ENCODE peak calls at places on chromosomes 16 and 17, in seven cellular contexts. A is SK-N-SH, Y is HCT116, S is HepG2, F is GM12878, W is K562, R is H1. X is an unnamed sample.
A peak's percentile ranks its signal among the peaks of the same experiment; 100 is the strongest.

GRCh38 chr17:41966453-41967140 is at the start of gene CNP:
- DNase-seq in A (peak; percentile 99), Y (peak; percentile 73), S (peak; percentile 82), F (peak; percentile 49), W (peak; percentile 97), R (no peak), X (peak; percentile 93)

GRCh38 chr17:50354198-50354597 is 8.3 kb downstream of the XYLT2 start:
- DNase-seq in A (no peak), Y (no peak), S (no peak), F (no peak), W (no peak), R (no peak), X (no peak)

GRCh38 chr17:74843352-74843627 is 16.4 kb downstream of the GRIN2C start:
- DNase-seq in A (no peak), Y (no peak), S (no peak), F (no peak), W (no peak), R (no peak), X (no peak)

GRCh38 chr17:75776399-75777242 is 8.0 kb upstream of the UNK start:
- DNase-seq in A (no peak), Y (no peak), S (no peak), F (no peak), W (no peak), R (no peak), X (peak; percentile 57)

GRCh38 chr17:19763416-19763815 is 15.3 kb upstream of the ALDH3A1 start:
- DNase-seq in A (no peak), Y (no peak), S (no peak), F (no peak), W (no peak), R (no peak), X (no peak)

GRCh38 chr16:28092721-28093382 is 29.3 kb upstream of the GSG1L start:
- DNase-seq in A (peak; percentile 60), Y (no peak), S (no peak), F (no peak), W (no peak), R (peak; percentile 59), X (no peak)

GRCh38 chr17:37082461-37082860 is 133.7 kb downstream of the AATF start:
- DNase-seq in A (no peak), Y (no peak), S (no peak), F (no peak), W (no peak), R (no peak), X (no peak)

GRCh38 chr17:69269174-69269998 is 40.8 kb upstream of the ABCA10 start:
- DNase-seq in A (no peak), Y (no peak), S (peak; percentile 34), F (no peak), W (no peak), R (no peak), X (no peak)

GRCh38 chr17:74196541-74197310 is 6.8 kb upstream of the RPL38 start:
- DNase-seq in A (peak; percentile 60), Y (no peak), S (no peak), F (no peak), W (peak; percentile 46), R (no peak), X (no peak)

GRCh38 chr17:75910699-75911098 is 6.0 kb upstream of the MRPL38 start:
- DNase-seq in A (no peak), Y (no peak), S (no peak), F (no peak), W (no peak), R (no peak), X (no peak)

GRCh38 chr17:6660101-6660500 is 8.5 kb downstream of the C17orf100 start:
- DNase-seq in A (no peak), Y (no peak), S (no peak), F (no peak), W (no peak), R (no peak), X (no peak)

GRCh38 chr17:79821331-79822095 is 17.7 kb downstream of the CBX4 start:
- DNase-seq in A (no peak), Y (no peak), S (peak; percentile 64), F (no peak), W (no peak), R (no peak), X (no peak)

GRCh38 chr17:14201087-14201486 is 35.6 kb downstream of the CDRT15 start:
- DNase-seq in A (no peak), Y (no peak), S (no peak), F (no peak), W (no peak), R (no peak), X (no peak)

GRCh38 chr16:35730251-35730650 is 2270.8 kb downstream of the TP53TG3F start:
- DNase-seq in A (no peak), Y (no peak), S (no peak), F (no peak), W (no peak), R (no peak), X (no peak)

GRCh38 chr17:82754297-82755208 is 2.7 kb downstream of the TBCD start:
- DNase-seq in A (no peak), Y (peak; percentile 77), S (no peak), F (no peak), W (peak; percentile 64), R (peak; percentile 61), X (peak; percentile 42)

GRCh38 chr16:4982056-4982867 is 24.1 kb downstream of the SEC14L5 start:
- DNase-seq in A (no peak), Y (no peak), S (no peak), F (no peak), W (no peak), R (no peak), X (no peak)

GRCh38 chr17:74117999-74118421 is 85.5 kb upstream of the RPL38 start:
- DNase-seq in A (peak; percentile 48), Y (no peak), S (no peak), F (no peak), W (no peak), R (no peak), X (peak; percentile 38)

GRCh38 chr17:55735784-55736405 is 13.2 kb upstream of the TMEM100 start:
- DNase-seq in A (peak; percentile 52), Y (peak; percentile 49), S (peak; percentile 54), F (no peak), W (peak; percentile 27), R (no peak), X (peak; percentile 61)

GRCh38 chr17:71846561-71846960 is 274.3 kb upstream of the SOX9 start:
- DNase-seq in A (no peak), Y (no peak), S (no peak), F (no peak), W (no peak), R (no peak), X (no peak)

GRCh38 chr17:71850792-71851191 is 270.0 kb upstream of the SOX9 start:
- DNase-seq in A (no peak), Y (no peak), S (no peak), F (no peak), W (no peak), R (no peak), X (no peak)

GRCh38 chr17:71855000-71855399 is 265.8 kb upstream of the SOX9 start:
- DNase-seq in A (peak; percentile 81), Y (no peak), S (no peak), F (no peak), W (no peak), R (no peak), X (no peak)

GRCh38 chr17:71845354-71845753 is 275.5 kb upstream of the SOX9 start:
- DNase-seq in A (no peak), Y (no peak), S (no peak), F (no peak), W (no peak), R (no peak), X (no peak)

DNA sequence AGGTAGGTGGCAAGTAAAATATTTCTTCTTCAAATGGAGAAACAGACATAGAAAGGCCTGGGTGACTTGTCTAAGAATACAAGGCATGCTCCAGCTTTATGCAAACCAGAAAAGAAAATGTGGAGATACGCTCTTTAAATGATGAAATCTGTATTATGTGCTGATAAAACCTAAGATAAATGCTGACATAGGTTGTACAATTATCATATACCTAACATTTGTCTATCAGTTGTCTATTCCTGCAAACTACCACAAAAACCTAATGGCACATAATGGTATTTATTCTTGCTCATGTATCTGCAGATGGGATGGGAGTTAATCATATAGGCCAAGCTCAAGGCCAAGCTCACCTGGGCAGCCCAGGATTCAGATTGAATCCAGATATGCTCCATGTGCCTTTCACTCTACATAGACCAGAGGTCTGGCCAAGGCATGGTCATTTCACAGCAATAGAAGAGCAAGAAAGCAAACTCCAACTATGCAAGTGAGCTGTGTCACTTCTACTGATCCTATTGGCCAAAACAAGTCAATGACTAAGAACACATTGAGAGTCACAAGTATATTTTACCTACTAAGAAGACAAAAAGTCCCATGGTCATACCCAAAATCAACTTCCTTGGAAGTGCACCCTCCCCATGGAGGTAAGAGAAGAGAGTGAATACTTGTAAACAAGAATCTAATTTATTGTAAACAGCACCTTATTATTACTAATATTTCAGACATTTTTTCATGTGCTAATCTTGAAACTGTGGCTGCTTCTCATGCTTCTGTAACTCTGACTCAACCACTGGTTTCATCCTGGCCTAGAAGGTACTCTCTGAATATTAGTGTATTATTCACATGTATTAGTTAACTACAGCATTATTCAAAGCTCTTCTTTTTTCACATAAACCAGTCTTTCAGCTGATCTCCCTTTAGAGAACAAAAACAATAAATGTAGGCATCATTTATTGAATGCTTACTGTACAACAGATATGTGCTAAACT is 270.7 kb upstream of the SOX9 start:
- DNase-seq in A (no peak), Y (no peak), S (no peak), F (no peak), W (no peak), R (no peak), X (no peak)
- TF ChIP-seq JUND in A (no peak), Y (no peak), S (no peak), F (no peak), W (no peak), R (no peak), X (no peak)

DNA sequence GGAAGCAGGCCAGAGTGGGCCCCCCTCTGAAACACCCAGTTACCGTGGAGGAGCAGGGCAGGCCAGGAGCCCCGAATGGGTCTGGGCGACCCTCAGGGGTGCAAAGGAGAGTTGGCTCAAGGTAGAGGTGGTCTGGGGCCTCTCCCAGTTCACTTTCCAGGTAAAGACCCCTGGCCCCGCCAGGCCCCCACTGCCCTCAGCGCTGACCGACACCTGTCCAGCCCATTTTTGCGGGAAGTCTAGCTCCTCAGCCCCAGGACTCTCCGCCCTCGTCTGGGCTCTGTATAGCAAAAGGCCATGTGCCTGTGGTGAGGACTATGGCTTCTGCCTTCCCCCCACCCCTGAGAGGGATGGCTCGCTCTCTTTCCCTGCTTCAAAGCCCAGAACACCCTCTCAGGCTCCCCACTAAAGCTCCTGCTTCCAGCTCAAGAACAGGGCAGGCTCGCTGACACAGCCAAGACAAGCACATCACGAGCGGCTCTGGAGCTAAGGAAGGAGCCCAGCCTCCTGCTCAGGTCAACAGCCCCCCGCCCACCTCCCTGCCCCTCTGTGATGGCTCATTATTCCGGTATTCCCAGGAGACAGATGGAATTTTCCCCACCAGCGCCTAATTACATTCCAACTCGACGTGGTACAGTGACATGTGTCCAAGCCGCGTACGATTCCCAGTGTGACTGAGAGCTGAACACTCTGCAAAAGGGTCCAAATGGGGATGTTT is 59.4 kb downstream of the RTN4RL1 start:
- DNase-seq in A (no peak), Y (no peak), S (no peak), F (no peak), W (no peak), R (no peak), X (no peak)
- TF ChIP-seq JUND in A (no peak), Y (no peak), S (no peak), F (no peak), W (no peak), R (no peak), X (no peak)

GRCh38 chr17:39174907-39175694 is 9.1 kb upstream of the ARL5C start:
- DNase-seq in A (peak; percentile 93), Y (peak; percentile 26), S (peak; percentile 65), F (no peak), W (peak; percentile 89), R (peak; percentile 82), X (peak; percentile 84)
- TF ChIP-seq JUND in A (no peak), Y (no peak), S (no peak), F (no peak), W (no peak), R (peak; percentile 38), X (no peak)

GRCh38 chr17:57747221-57748017 is 2.3 kb upstream of the CCDC182 start:
- DNase-seq in A (peak; percentile 89), Y (peak; percentile 76), S (peak; percentile 54), F (no peak), W (peak; percentile 62), R (no peak), X (peak; percentile 78)
- TF ChIP-seq JUND in A (no peak), Y (no peak), S (no peak), F (no peak), W (no peak), R (no peak), X (no peak)